ENCODE peak calls at places on chromosome 19, in seven cellular contexts. G, N, T, F, R, P and V are unnamed samples.
A peak's percentile ranks its signal among the peaks of the same experiment; 100 is the strongest.

GRCh38 chr19:595326-596262 is 5.9 kb downstream of the HCN2 start:
- DNase-seq in N (no peak), G (no peak), R (no peak), T (no peak), F (no peak), P (no peak), V (no peak)

GRCh38 chr19:33509774-33510173 is 11.8 kb downstream of the PEPD start:
- DNase-seq in T (no peak), R (no peak), P (no peak), G (no peak), N (no peak), F (no peak), V (no peak)

GRCh38 chr19:40962460-40962961 is 28.6 kb upstream of the CYP2B6 start:
- DNase-seq in T (no peak), P (peak; percentile 78), F (no peak), G (no peak), R (peak; percentile 13), N (no peak), V (no peak)

GRCh38 chr19:31064486-31064885 is 284.8 kb downstream of the TSHZ3 start:
- DNase-seq in F (no peak), T (no peak), N (no peak), R (no peak), G (no peak), P (no peak), V (no peak)

GRCh38 chr19:1251503-1252220 is 3.3 kb downstream of the MIDN start:
- DNase-seq in N (peak; percentile 84), T (peak; percentile 59), R (no peak), G (no peak), P (peak; percentile 37), F (no peak), V (no peak)

GRCh38 chr19:4914736-4915501 is 5.6 kb downstream of the UHRF1 start:
- DNase-seq in N (no peak), P (peak; percentile 56), R (peak; percentile 73), G (peak; percentile 69), F (no peak), T (peak; percentile 19), V (no peak)

GRCh38 chr19:38036707-38037106 is 129.7 kb downstream of the SIPA1L3 start:
- DNase-seq in T (no peak), F (no peak), G (no peak), P (no peak), R (no peak), N (no peak), V (no peak)

GRCh38 chr19:33569822-33570221 is 48.2 kb upstream of the PEPD start:
- DNase-seq in G (no peak), F (no peak), P (peak; percentile 19), N (no peak), R (no peak), T (no peak), V (no peak)

GRCh38 chr19:40331052-40331451 is 17.1 kb downstream of the C19orf47 start:
- DNase-seq in R (no peak), G (no peak), N (no peak), T (no peak), P (peak; percentile 3), F (no peak), V (no peak)

GRCh38 chr19:46955114-46955812 is 64.4 kb upstream of the NPAS1 start:
- DNase-seq in T (no peak), G (peak; percentile 52), R (peak; percentile 55), N (no peak), F (no peak), P (peak; percentile 57), V (no peak)

GRCh38 chr19:10968527-10969081 is 7.8 kb downstream of the SMARCA4 start:
- DNase-seq in F (no peak), G (no peak), R (no peak), P (no peak), N (no peak), T (no peak), V (no peak)

GRCh38 chr19:30896551-30896950 is 452.7 kb downstream of the TSHZ3 start:
- DNase-seq in R (no peak), P (no peak), F (no peak), G (no peak), N (no peak), T (no peak), V (no peak)

GRCh38 chr19:54125713-54126112 is 10.2 kb downstream of the PRPF31 start:
- DNase-seq in T (no peak), G (no peak), N (no peak), P (no peak), F (no peak), R (no peak), V (no peak)

GRCh38 chr19:3565177-3565576 is 7.6 kb upstream of the HMG20B start:
- DNase-seq in T (no peak), N (no peak), G (peak; percentile 28), R (no peak), P (no peak), F (no peak), V (no peak)

GRCh38 chr19:16442386-16443276 is 29.1 kb downstream of the EPS15L1 start:
- DNase-seq in N (peak; percentile 61), P (no peak), R (no peak), T (no peak), G (no peak), F (no peak), V (no peak)

GRCh38 chr19:56076413-56076998 is 44.6 kb downstream of the ZNF787 start:
- DNase-seq in R (peak; percentile 74), T (no peak), N (no peak), F (no peak), G (peak; percentile 50), P (peak; percentile 73), V (peak; percentile 33)

GRCh38 chr19:16078759-16079707 is 2.7 kb downstream of the TPM4 start:
- DNase-seq in G (peak; percentile 98), P (peak; percentile 99), F (no peak), N (peak; percentile 65), R (peak; percentile 98), T (no peak), V (peak; percentile 95)

GRCh38 chr19:43525836-43526771 is 897 bp downstream of the ETHE1 start:
- DNase-seq in T (no peak), P (peak; percentile 7), G (peak; percentile 9), N (peak; percentile 20), F (no peak), R (no peak), V (no peak)

GRCh38 chr19:43532571-43532961 is 422 bp upstream of the ZNF575 start:
- DNase-seq in P (peak; percentile 31), F (no peak), R (no peak), N (no peak), G (no peak), T (no peak), V (no peak)

GRCh38 chr19:43524922-43525835 is 1.8 kb downstream of the ETHE1 start:
- DNase-seq in G (peak; percentile 32), T (no peak), P (peak; percentile 61), R (peak; percentile 67), F (peak; percentile 31), N (peak; percentile 49), V (no peak)

GRCh38 chr19:43526884-43527859 is at the start of gene ETHE1:
- DNase-seq in P (peak; percentile 48), G (peak; percentile 31), F (peak; percentile 37), N (peak; percentile 88), R (peak; percentile 64), T (no peak), V (no peak)

DNA sequence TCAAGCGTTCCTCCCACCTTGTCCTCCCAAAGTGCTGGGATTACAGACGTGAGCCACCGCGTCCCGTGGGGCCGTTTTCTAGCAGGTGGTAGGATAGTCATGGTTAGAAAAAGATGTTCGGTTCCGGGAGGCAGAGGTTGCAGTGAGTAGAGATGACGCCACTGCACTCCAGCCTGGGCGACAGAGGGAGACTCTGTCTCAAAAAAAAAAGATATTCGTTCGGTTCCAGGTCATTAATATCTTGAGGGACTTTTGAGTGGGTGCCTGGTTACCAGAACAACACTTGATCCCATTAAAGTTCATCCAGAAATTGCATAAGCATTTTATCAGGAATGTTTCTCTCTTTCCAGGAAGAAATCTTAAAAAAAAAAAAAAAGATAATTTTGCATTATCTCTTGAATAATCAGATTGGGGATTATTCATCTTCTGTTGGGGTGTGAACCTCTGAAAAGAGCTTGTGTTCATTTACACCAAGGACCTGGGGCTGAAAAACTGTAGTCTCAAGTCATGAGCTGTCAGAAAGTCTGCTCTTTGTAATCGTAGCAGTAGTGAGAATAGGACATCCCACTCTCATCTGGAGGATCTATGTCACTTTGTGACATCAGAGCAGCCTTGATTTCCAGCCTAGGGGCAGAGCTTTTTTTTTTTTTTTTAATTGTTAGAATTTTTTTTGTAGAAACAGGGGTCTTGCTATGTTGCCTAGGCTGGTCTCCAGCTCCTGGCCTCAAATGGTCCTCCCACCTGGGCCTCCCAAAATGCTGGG is 1.0 kb upstream of the ETHE1 start:
- DNase-seq in F (peak; percentile 15), T (no peak), P (peak; percentile 42), G (no peak), R (no peak), N (no peak), V (no peak)
- H3K4me3 ChIP-seq in F (peak overlapping the region; percentile 94), T (no peak overlapping the region), P (peak overlapping the region; percentile 25), G (no peak overlapping the region), R (no peak overlapping the region), N (peak overlapping the region; percentile 94), V (no peak overlapping the region)

DNA sequence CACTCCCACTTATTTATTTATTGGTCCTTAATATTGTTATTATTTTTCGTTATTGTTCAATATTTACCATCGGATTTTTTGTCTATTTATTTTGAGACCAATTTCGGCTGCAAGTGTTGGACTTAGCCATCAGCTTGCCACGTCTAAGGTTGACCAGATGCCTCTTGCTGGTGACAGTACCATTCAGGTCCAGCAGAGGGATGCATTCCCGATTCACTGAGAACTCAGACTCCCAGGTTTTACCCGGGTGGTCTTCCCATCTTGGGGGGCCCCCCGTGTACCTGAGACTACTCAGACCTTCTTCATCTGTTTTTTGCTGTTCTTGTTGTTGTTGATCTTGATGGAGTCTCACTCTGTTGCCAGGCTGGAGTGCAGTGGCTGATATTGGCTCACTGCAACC is 1435.2 kb downstream of the UQCRFS1 start:
- DNase-seq in F (no peak), N (no peak), P (no peak), T (no peak), G (no peak), R (no peak), V (no peak)
- TF ChIP-seq CTCF in F (no peak), N (peak; percentile 8), P (peak; percentile 35), T (no peak), G (no peak), R (peak; percentile 48), V (peak; percentile 28)

GRCh38 chr19:7250057-7250596 is 44.1 kb downstream of the INSR start:
- DNase-seq in T (no peak), N (no peak), F (no peak), P (no peak), G (no peak), R (no peak), V (no peak)

GRCh38 chr19:7251502-7251901 is 42.7 kb downstream of the INSR start:
- DNase-seq in R (no peak), P (no peak), F (no peak), T (no peak), G (no peak), N (no peak), V (no peak)

GRCh38 chr19:7254590-7254989 is 39.6 kb downstream of the INSR start:
- DNase-seq in F (no peak), R (no peak), T (no peak), N (no peak), P (no peak), G (no peak), V (no peak)

GRCh38 chr19:7252364-7252763 is 41.9 kb downstream of the INSR start:
- DNase-seq in R (no peak), N (no peak), F (no peak), P (no peak), T (no peak), G (no peak), V (no peak)

GRCh38 chr19:7250951-7251350 is 43.3 kb downstream of the INSR start:
- DNase-seq in P (peak; percentile 27), T (no peak), R (no peak), G (no peak), F (no peak), N (no peak), V (no peak)
- H3K4me3 ChIP-seq in P (no peak overlapping the region), T (no peak overlapping the region), R (no peak overlapping the region), G (no peak overlapping the region), F (peak overlapping the region; percentile 9), N (no peak overlapping the region), V (no peak overlapping the region)

GRCh38 chr19:45922281-45922680 is 7.7 kb upstream of the NANOS2 start:
- DNase-seq in R (no peak), P (no peak), T (no peak), N (no peak), G (no peak), F (no peak), V (no peak)
- TF ChIP-seq CTCF in R (peak; percentile 28), P (peak; percentile 25), T (no peak), N (no peak), G (peak; percentile 8), F (no peak), V (no peak)